ENCODE peak calls at places on chromosomes 6 and 20, in five cellular contexts. U is heart left ventricle, E is GF-D8, K is neural progenitor cell, M is HuH-7. Z is an unnamed sample.

GRCh38 chr6:170166511-170167122 is 124.3 kb downstream of the DLL1 start:
- DNase-seq in U (no peak), E (no peak), K (no peak), M (no peak), Z (no peak)

GRCh38 chr6:170165501-170166117 is 125.3 kb downstream of the DLL1 start:
- DNase-seq in U (no peak), E (no peak), K (no peak), M (no peak), Z (no peak)

GRCh38 chr6:5025911-5026819 is 22.3 kb upstream of the RPP40 start:
- DNase-seq in U (peak), E (no peak), K (peak), M (no peak), Z (peak)

GRCh38 chr20:53956013-53956715 is 114.2 kb downstream of the BCAS1 start:
- DNase-seq in U (no peak), E (no peak), K (no peak), M (no peak), Z (no peak)

GRCh38 chr6:5085638-5086293 is 625 bp downstream of the PPP1R3G start:
- DNase-seq in U (peak), E (no peak), K (peak), M (peak), Z (peak)

GRCh38 chr6:89139509-89140346 is 6.1 kb upstream of the PM20D2 start:
- DNase-seq in U (no peak), E (no peak), K (no peak), M (no peak), Z (no peak)

GRCh38 chr20:49737260-49737659 is 23.6 kb upstream of the B4GALT5 start:
- DNase-seq in U (no peak), E (no peak), K (no peak), M (no peak), Z (no peak)

GRCh38 chr20:56428388-56428787 is 16.3 kb downstream of the CASS4 start:
- DNase-seq in U (no peak), E (no peak), K (no peak), M (no peak), Z (no peak)

GRCh38 chr6:134453792-134454510 is 136.0 kb upstream of the SGK1 start:
- DNase-seq in U (no peak), E (no peak), K (no peak), M (no peak), Z (peak)

Z was measured in mesendoderm.